ENCODE peak calls at places on chromosome 10, in six cellular contexts. One of them, this sample, is unnamed.

GRCh38 chr10:22849077-22849810 is 78.6 kb upstream of the ARMC3 start:
- DNase-seq in naive thymus-derived CD8-positive, alpha-beta T cell: no peak
- DNase-seq in T-helper 22 cell: no peak
- DNase-seq in GM12865: no peak
- DNase-seq in T47D: no peak
- DNase-seq in adipocyte: peak
- DNase-seq in this sample: peak

GRCh38 chr10:36802523-36803153 is 322.8 kb upstream of the ANKRD30A start:
- DNase-seq in naive thymus-derived CD8-positive, alpha-beta T cell: no peak
- DNase-seq in T-helper 22 cell: no peak
- DNase-seq in GM12865: no peak
- DNase-seq in T47D: no peak
- DNase-seq in adipocyte: peak
- DNase-seq in this sample: peak

GRCh38 chr10:102620615-102621417 is 23.5 kb upstream of the TRIM8 start:
- DNase-seq in naive thymus-derived CD8-positive, alpha-beta T cell: no peak
- DNase-seq in T-helper 22 cell: no peak
- DNase-seq in GM12865: no peak
- DNase-seq in T47D: no peak
- DNase-seq in adipocyte: no peak
- DNase-seq in this sample: no peak

GRCh38 chr10:47141349-47141748 is 158.6 kb upstream of the GDF10 start:
- DNase-seq in naive thymus-derived CD8-positive, alpha-beta T cell: no peak
- DNase-seq in T-helper 22 cell: no peak
- DNase-seq in GM12865: no peak
- DNase-seq in T47D: no peak
- DNase-seq in adipocyte: no peak
- DNase-seq in this sample: no peak

GRCh38 chr10:23364378-23364777 is 19.8 kb upstream of the C10orf67 start:
- DNase-seq in naive thymus-derived CD8-positive, alpha-beta T cell: no peak
- DNase-seq in T-helper 22 cell: no peak
- DNase-seq in GM12865: peak
- DNase-seq in T47D: no peak
- DNase-seq in adipocyte: no peak
- DNase-seq in this sample: no peak

GRCh38 chr10:62816179-62817119 is at the start of gene EGR2:
- DNase-seq in naive thymus-derived CD8-positive, alpha-beta T cell: peak
- DNase-seq in T-helper 22 cell: peak
- DNase-seq in GM12865: peak
- DNase-seq in T47D: peak
- DNase-seq in adipocyte: peak
- DNase-seq in this sample: peak

GRCh38 chr10:61688551-61689308 is 26.0 kb downstream of the CABCOCO1 start:
- DNase-seq in naive thymus-derived CD8-positive, alpha-beta T cell: no peak
- DNase-seq in T-helper 22 cell: no peak
- DNase-seq in GM12865: no peak
- DNase-seq in T47D: no peak
- DNase-seq in adipocyte: peak
- DNase-seq in this sample: no peak

GRCh38 chr10:119216137-119216536 is 8.8 kb downstream of the GRK5 start:
- DNase-seq in naive thymus-derived CD8-positive, alpha-beta T cell: no peak
- DNase-seq in T-helper 22 cell: no peak
- DNase-seq in GM12865: no peak
- DNase-seq in T47D: no peak
- DNase-seq in adipocyte: no peak
- DNase-seq in this sample: no peak

GRCh38 chr10:27474741-27475140 is 29.4 kb upstream of the RAB18 start:
- DNase-seq in naive thymus-derived CD8-positive, alpha-beta T cell: no peak
- DNase-seq in T-helper 22 cell: no peak
- DNase-seq in GM12865: no peak
- DNase-seq in T47D: no peak
- DNase-seq in adipocyte: no peak
- DNase-seq in this sample: no peak

GRCh38 chr10:109640915-109641314 is 282.4 kb downstream of the XPNPEP1 start:
- DNase-seq in naive thymus-derived CD8-positive, alpha-beta T cell: no peak
- DNase-seq in T-helper 22 cell: no peak
- DNase-seq in GM12865: no peak
- DNase-seq in T47D: peak
- DNase-seq in adipocyte: no peak
- DNase-seq in this sample: no peak

GRCh38 chr10:61970182-61971015 is 68.9 kb downstream of the ARID5B start:
- DNase-seq in naive thymus-derived CD8-positive, alpha-beta T cell: no peak
- DNase-seq in T-helper 22 cell: no peak
- DNase-seq in GM12865: no peak
- DNase-seq in T47D: peak
- DNase-seq in adipocyte: peak
- DNase-seq in this sample: peak

GRCh38 chr10:43689618-43689954 is 40.9 kb upstream of the ZNF32 start:
- DNase-seq in naive thymus-derived CD8-positive, alpha-beta T cell: no peak
- DNase-seq in T-helper 22 cell: no peak
- DNase-seq in GM12865: no peak
- DNase-seq in T47D: peak
- DNase-seq in adipocyte: no peak
- DNase-seq in this sample: peak

GRCh38 chr10:52284416-52285013 is 29.6 kb upstream of the DKK1 start:
- DNase-seq in naive thymus-derived CD8-positive, alpha-beta T cell: no peak
- DNase-seq in T-helper 22 cell: no peak
- DNase-seq in GM12865: no peak
- DNase-seq in T47D: no peak
- DNase-seq in adipocyte: no peak
- DNase-seq in this sample: no peak

GRCh38 chr10:35449944-35450343 is 113.6 kb downstream of the CCNY start:
- DNase-seq in naive thymus-derived CD8-positive, alpha-beta T cell: no peak
- DNase-seq in T-helper 22 cell: no peak
- DNase-seq in GM12865: no peak
- DNase-seq in T47D: no peak
- DNase-seq in adipocyte: no peak
- DNase-seq in this sample: peak

GRCh38 chr10:23294638-23295247 is 49.9 kb downstream of the C10orf67 start:
- DNase-seq in naive thymus-derived CD8-positive, alpha-beta T cell: no peak
- DNase-seq in T-helper 22 cell: no peak
- DNase-seq in GM12865: no peak
- DNase-seq in T47D: peak
- DNase-seq in adipocyte: peak
- DNase-seq in this sample: peak

GRCh38 chr10:73650537-73651331 is 5.1 kb downstream of the SYNPO2L start:
- DNase-seq in naive thymus-derived CD8-positive, alpha-beta T cell: no peak
- DNase-seq in T-helper 22 cell: no peak
- DNase-seq in GM12865: peak
- DNase-seq in T47D: no peak
- DNase-seq in adipocyte: peak
- DNase-seq in this sample: peak

GRCh38 chr10:93436577-93436976 is 45.6 kb downstream of the MYOF start:
- DNase-seq in naive thymus-derived CD8-positive, alpha-beta T cell: no peak
- DNase-seq in T-helper 22 cell: no peak
- DNase-seq in GM12865: no peak
- DNase-seq in T47D: no peak
- DNase-seq in adipocyte: peak
- DNase-seq in this sample: peak

GRCh38 chr10:26566525-26567348 is 128.6 kb downstream of the APBB1IP start:
- DNase-seq in naive thymus-derived CD8-positive, alpha-beta T cell: no peak
- DNase-seq in T-helper 22 cell: no peak
- DNase-seq in GM12865: no peak
- DNase-seq in T47D: no peak
- DNase-seq in adipocyte: no peak
- DNase-seq in this sample: no peak

GRCh38 chr10:120283093-120283492 is 173.9 kb upstream of the PLPP4 start:
- DNase-seq in naive thymus-derived CD8-positive, alpha-beta T cell: no peak
- DNase-seq in T-helper 22 cell: no peak
- DNase-seq in GM12865: no peak
- DNase-seq in T47D: no peak
- DNase-seq in adipocyte: no peak
- DNase-seq in this sample: no peak

GRCh38 chr10:24428410-24428782 is 219.5 kb downstream of the KIAA1217 start:
- DNase-seq in naive thymus-derived CD8-positive, alpha-beta T cell: no peak
- DNase-seq in T-helper 22 cell: no peak
- DNase-seq in GM12865: no peak
- DNase-seq in T47D: no peak
- DNase-seq in adipocyte: peak
- DNase-seq in this sample: peak

GRCh38 chr10:36172054-36172531 is 530.0 kb upstream of the FZD8 start:
- DNase-seq in naive thymus-derived CD8-positive, alpha-beta T cell: no peak
- DNase-seq in T-helper 22 cell: no peak
- DNase-seq in GM12865: no peak
- DNase-seq in T47D: no peak
- DNase-seq in adipocyte: peak
- DNase-seq in this sample: peak

GRCh38 chr10:44051584-44052385 is 333.1 kb downstream of the CXCL12 start:
- DNase-seq in naive thymus-derived CD8-positive, alpha-beta T cell: no peak
- DNase-seq in T-helper 22 cell: no peak
- DNase-seq in GM12865: no peak
- DNase-seq in T47D: no peak
- DNase-seq in adipocyte: peak
- DNase-seq in this sample: peak

GRCh38 chr10:32489935-32490334 is 44.0 kb downstream of the CCDC7 start:
- DNase-seq in naive thymus-derived CD8-positive, alpha-beta T cell: no peak
- DNase-seq in T-helper 22 cell: no peak
- DNase-seq in GM12865: no peak
- DNase-seq in T47D: no peak
- DNase-seq in adipocyte: no peak
- DNase-seq in this sample: peak

This sample was measured in choroid plexus epithelial cell.